ENCODE peak calls at places on chromosomes 11 and 22, in five cellular contexts. U is K562, B is GM12878, X is SK-N-SH, M is HepG2. A is an unnamed sample.

GRCh38 chr11:124882339-124883071 is 15.2 kb downstream of the ROBO4 start:
- DNase-seq in X (no peak), M (peak), B (no peak), U (no peak), A (no peak)

GRCh38 chr11:122215244-122215992 is 99.4 kb upstream of the BLID start:
- DNase-seq in M (peak), X (peak), B (no peak), U (peak), A (peak)

GRCh38 chr11:9755561-9755960 is 91.7 kb downstream of the SWAP70 start:
- DNase-seq in B (no peak), U (no peak), M (no peak), X (no peak), A (no peak)

GRCh38 chr11:111696556-111696955 is 69.6 kb downstream of the PPP2R1B start:
- DNase-seq in U (no peak), X (no peak), B (no peak), M (no peak), A (no peak)

GRCh38 chr11:93251922-93252321 is 54.1 kb upstream of the SLC36A4 start:
- DNase-seq in B (no peak), X (no peak), M (no peak), U (no peak), A (no peak)

GRCh38 chr11:58924230-58924629 is 15.1 kb upstream of the GLYATL1 start:
- DNase-seq in B (no peak), U (no peak), X (no peak), M (no peak), A (no peak)

GRCh38 chr11:65415499-65416340 is 6.9 kb upstream of the NEAT1 start:
- DNase-seq in U (no peak), M (peak), X (peak), B (no peak), A (no peak)

GRCh38 chr22:19287889-19288288 is 3.6 kb downstream of the CLTCL1 start:
- DNase-seq in B (no peak), X (no peak), U (no peak), M (no peak), A (no peak)

GRCh38 chr11:115409691-115410220 is 94.5 kb downstream of the CADM1 start:
- DNase-seq in M (peak), B (no peak), X (peak), U (no peak), A (no peak)

GRCh38 chr11:73185680-73186293 is 32.3 kb upstream of the P2RY2 start:
- DNase-seq in U (no peak), B (no peak), M (no peak), X (no peak), A (peak)

GRCh38 chr11:1087961-1088926 is 13.6 kb downstream of the MUC2 start:
- DNase-seq in X (no peak), U (peak), B (no peak), M (peak), A (no peak)

GRCh38 chr22:33350391-33350955 is 292.3 kb upstream of the SYN3 start:
- DNase-seq in U (no peak), X (no peak), B (no peak), M (no peak), A (no peak)

GRCh38 chr11:13667245-13667644 is 1.2 kb upstream of the FAR1 start:
- DNase-seq in X (no peak), B (no peak), U (no peak), M (no peak), A (no peak)

GRCh38 chr11:12724301-12725046 is 50.3 kb downstream of the TEAD1 start:
- DNase-seq in X (peak), M (peak), U (peak), B (no peak), A (no peak)

GRCh38 chr22:45578524-45579147 is 76.0 kb downstream of the FBLN1 start:
- DNase-seq in M (no peak), U (no peak), B (no peak), X (no peak), A (no peak)

GRCh38 chr22:45552017-45552411 is 49.3 kb downstream of the FBLN1 start:
- DNase-seq in B (no peak), X (no peak), U (no peak), M (no peak), A (no peak)

GRCh38 chr22:17910561-17911311 is 113.6 kb downstream of the MICAL3 start:
- DNase-seq in B (no peak), U (peak), M (no peak), X (peak), A (no peak)

GRCh38 chr22:32079110-32080089 is 36.3 kb downstream of the SLC5A1 start:
- DNase-seq in M (no peak), X (no peak), B (no peak), U (no peak), A (no peak)

GRCh38 chr22:46563381-46564083 is 26.1 kb upstream of the CELSR1 start:
- DNase-seq in U (peak), B (no peak), X (peak), M (peak), A (peak)

GRCh38 chr22:22109693-22110466 is 127.3 kb upstream of the TOP3B start:
- DNase-seq in M (no peak), X (no peak), U (peak), B (no peak), A (no peak)

GRCh38 chr11:111811445-111811844 is 45.3 kb upstream of the PPP2R1B start:
- DNase-seq in X (no peak), M (no peak), B (no peak), U (no peak), A (no peak)

GRCh38 chr22:29301716-29302401 is 4.6 kb upstream of the GAS2L1 start:
- DNase-seq in M (no peak), B (no peak), U (no peak), X (peak), A (no peak)

DNA sequence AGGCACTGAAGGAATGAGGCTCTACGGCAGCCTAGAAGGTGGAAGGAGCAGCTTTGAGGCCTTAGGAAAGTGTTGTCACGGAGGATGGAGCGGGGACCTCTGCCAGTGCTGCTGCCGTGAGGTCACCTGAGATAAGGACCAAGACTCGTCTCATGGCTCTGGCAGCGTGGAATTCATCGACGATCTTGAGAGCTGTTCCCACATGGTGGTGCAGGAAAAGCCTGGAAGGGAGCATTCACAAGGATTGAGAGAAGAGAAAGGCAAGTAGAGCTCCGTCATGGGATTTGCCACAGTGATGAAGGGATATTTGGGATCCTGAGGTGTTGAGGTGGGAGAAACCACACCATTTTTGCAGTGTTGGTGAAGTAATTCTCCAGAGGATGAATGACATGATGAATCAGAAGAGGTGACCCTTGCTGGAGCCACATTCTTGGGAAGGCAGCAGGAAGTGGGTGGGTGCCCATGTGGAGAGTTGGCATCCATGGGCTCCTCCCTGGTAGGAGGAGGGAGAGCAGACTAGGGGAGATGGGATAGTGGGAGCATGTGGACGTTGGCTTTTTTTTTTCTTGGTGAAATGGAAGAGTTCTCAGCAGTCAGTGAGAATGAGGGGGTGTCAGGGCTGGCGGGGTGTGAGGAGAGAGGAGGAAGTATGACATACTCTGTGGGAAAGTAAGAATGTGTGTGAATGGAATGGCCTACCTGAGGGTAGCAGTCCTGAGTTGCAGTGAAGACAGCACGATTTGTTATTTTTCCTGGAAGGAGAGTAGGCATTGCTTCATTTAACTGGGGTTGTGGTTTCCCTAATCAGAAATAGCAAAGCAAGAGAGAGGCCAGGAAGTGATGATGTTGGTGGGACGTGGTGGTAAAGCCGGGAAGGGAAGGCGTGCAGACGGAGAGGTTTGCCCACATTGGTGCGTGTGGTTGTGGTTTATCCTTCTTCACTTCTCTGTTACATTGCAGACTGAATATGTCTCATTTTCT is 11.1 kb downstream of the PPP6R3 start:
- DNase-seq in M (no peak), B (peak), X (no peak), U (no peak), A (peak)
- TF ChIP-seq GABPA in M (no peak), B (no peak), X (no peak), U (no peak), A (no peak)

GRCh38 chr11:57323503-57324153 is 1.1 kb downstream of the TNKS1BP1 start:
- DNase-seq in X (no peak), M (no peak), U (peak), B (no peak), A (no peak)
- TF ChIP-seq POLR2AphosphoS5 in X (no peak), M (no peak), U (no peak), B (no peak), A (no peak)

DNA sequence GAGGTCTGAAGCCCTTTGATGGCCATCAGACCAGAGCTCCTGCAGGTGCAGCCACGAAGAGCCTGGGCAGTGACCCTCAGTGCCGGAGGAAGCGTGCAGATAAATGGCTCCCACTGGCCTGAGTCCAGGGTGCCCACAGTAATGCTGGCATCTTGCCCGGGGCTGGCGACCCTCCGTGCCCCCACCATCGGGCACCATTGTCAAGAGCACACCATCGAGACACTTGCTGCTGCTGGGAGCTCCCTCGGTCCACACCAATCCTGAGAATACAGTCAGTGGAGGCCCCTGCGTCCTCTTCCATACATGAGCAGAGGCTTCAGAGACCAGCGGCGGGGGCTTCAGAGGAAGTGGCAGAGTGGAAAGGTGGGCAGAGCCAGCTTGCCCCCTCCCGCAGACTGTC is 1448.3 kb downstream of the BRD1 start:
- DNase-seq in M (no peak), X (no peak), B (no peak), U (no peak), A (no peak)
- TF ChIP-seq REST in M (no peak), X (no peak), B (no peak), U (no peak), A (no peak)

DNA sequence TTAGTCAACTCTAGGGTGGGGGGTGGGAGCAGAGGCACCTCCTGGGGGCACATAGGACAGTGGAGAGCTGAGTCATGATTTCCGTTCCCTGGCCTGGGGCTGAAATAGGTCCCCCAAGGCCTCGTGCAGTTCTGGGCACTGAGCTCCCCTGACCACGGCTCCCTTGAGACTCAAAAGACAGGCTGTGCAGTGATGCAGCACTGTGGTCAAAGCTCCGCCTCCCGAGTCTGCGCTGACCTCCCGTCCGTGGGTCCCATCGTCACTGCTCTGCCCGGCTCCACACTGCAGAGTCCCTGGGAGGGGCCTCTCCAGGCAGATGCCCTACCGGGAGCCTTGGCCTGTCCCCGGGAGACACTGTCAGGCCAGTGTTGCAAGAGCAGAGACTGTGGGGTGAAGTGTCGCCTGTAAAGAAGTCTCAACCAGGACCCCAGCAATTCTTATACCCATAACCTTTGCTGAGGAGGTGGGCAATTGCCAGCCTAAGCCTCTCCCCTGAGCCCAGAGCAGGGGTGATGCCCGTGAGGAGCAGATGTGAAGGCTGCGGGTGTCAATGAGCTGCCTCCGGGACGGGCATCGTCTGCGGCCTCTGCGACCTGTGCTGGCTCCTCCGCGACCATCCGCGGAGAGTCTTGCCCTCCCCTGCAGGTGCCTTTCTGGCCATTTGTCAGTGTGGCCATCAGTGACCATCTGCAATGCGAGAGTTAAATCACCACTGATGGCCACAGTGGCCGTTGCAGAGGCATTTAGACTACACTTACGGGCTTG is 877.3 kb downstream of the BRD1 start:
- DNase-seq in X (no peak), U (no peak), B (no peak), M (no peak), A (no peak)
- TF ChIP-seq GABPA in X (no peak), U (no peak), B (no peak), M (no peak), A (no peak)